ENCODE peak calls at places on chromosomes 13 and 19, in ten cellular contexts. Y is heart left ventricle; A is GM23248; S is MM.1S; L is lower lobe of right lung; G is small intestine; K is K562; D is heart right ventricle; B is SK-N-SH; P is naive thymus-derived CD4-positive, alpha-beta T cell. T is an unnamed sample.

GRCh38 chr19:48461982-48462655 is 6.7 kb downstream of the KCNJ14 start:
- DNase-seq in Y (no peak), A (no peak), S (no peak), L (no peak), G (no peak), K (peak; percentile 66), D (no peak), B (peak; percentile 74), P (no peak), T (no peak)

GRCh38 chr13:46321494-46322225 is 65.4 kb downstream of the RUBCNL start:
- DNase-seq in Y (peak; percentile 23), A (peak; percentile 79), S (peak; percentile 39), L (peak; percentile 57), G (peak; percentile 40), K (peak; percentile 43), D (peak; percentile 29), B (peak; percentile 52), P (peak; percentile 76), T (no peak)

GRCh38 chr13:91516799-91517198 is 118.4 kb downstream of the GPC5 start:
- DNase-seq in Y (no peak), A (no peak), S (no peak), L (no peak), G (no peak), K (no peak), D (no peak), B (no peak), P (no peak), T (no peak)

GRCh38 chr19:46958542-46958941 is 61.1 kb upstream of the NPAS1 start:
- DNase-seq in Y (no peak), A (peak; percentile 72), S (no peak), L (no peak), G (no peak), K (no peak), D (no peak), B (peak; percentile 67), P (no peak), T (no peak)

GRCh38 chr13:107681611-107682010 is 533.7 kb downstream of the LIG4 start:
- DNase-seq in Y (no peak), A (no peak), S (no peak), L (no peak), G (no peak), K (no peak), D (no peak), B (peak; percentile 8), P (no peak), T (no peak)

GRCh38 chr19:48470281-48470680 is 1.1 kb downstream of the CYTH2 start:
- DNase-seq in Y (no peak), A (no peak), S (no peak), L (no peak), G (no peak), K (no peak), D (no peak), B (no peak), P (no peak), T (no peak)

GRCh38 chr19:52099497-52100138 is 4.1 kb upstream of the ZNF841 start:
- DNase-seq in Y (no peak), A (no peak), S (no peak), L (no peak), G (no peak), K (no peak), D (no peak), B (no peak), P (no peak), T (no peak)

GRCh38 chr19:38563475-38563874 is 54.3 kb downstream of the MAP4K1 start:
- DNase-seq in Y (no peak), A (no peak), S (no peak), L (peak; percentile 10), G (no peak), K (no peak), D (no peak), B (no peak), P (no peak), T (no peak)

GRCh38 chr19:7159105-7159933 is 89.8 kb downstream of the ZNF557 start:
- DNase-seq in Y (peak; percentile 87), A (peak; percentile 99), S (no peak), L (no peak), G (no peak), K (no peak), D (peak; percentile 59), B (no peak), P (no peak), T (peak; percentile 81)

GRCh38 chr19:41367848-41368301 is 3.9 kb upstream of the B9D2 start:
- DNase-seq in Y (no peak), A (peak; percentile 94), S (no peak), L (no peak), G (peak; percentile 53), K (peak; percentile 45), D (no peak), B (no peak), P (no peak), T (no peak)

GRCh38 chr13:93328943-93329342 is 102.3 kb downstream of the GPC6 start:
- DNase-seq in Y (no peak), A (no peak), S (no peak), L (no peak), G (no peak), K (no peak), D (no peak), B (no peak), P (no peak), T (no peak)

GRCh38 chr13:29359181-29359580 is 236.3 kb downstream of the SLC7A1 start:
- DNase-seq in Y (no peak), A (no peak), S (no peak), L (no peak), G (no peak), K (no peak), D (no peak), B (no peak), P (no peak), T (no peak)

GRCh38 chr19:17234911-17235617 is 9.0 kb downstream of the OCEL1 start:
- DNase-seq in Y (no peak), A (peak; percentile 73), S (peak; percentile 66), L (peak; percentile 71), G (peak; percentile 64), K (peak; percentile 73), D (peak; percentile 50), B (peak; percentile 86), P (peak; percentile 43), T (no peak)

GRCh38 chr19:48498576-48498879 is 13.1 kb downstream of the LMTK3 start:
- DNase-seq in Y (no peak), A (no peak), S (no peak), L (no peak), G (no peak), K (no peak), D (no peak), B (peak; percentile 52), P (no peak), T (no peak)

DNA sequence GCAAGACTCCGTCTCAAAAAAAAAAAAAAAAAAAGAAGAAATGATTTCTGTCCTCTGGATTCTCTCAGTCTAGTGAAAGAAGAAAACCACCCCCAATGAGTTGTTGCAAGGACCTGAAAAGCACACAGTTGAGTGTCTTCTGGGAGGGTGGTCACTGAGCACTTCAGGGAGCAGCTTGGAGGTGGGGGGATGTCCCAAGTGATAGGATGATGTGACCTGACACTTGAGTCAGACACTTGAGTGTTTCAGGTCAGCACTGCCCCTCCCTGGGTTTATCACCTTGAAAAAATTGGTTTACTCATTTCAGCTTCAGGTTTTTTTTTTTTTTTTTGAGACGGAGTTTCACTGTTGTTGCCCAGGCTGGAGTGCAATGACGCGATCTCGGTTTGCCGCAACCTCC is 63.2 kb downstream of the ZNF823 start:
- DNase-seq in Y (no peak), A (no peak), S (no peak), L (no peak), G (no peak), K (no peak), D (no peak), B (no peak), P (no peak), T (no peak)
- H3K9me3 ChIP-seq in Y (no peaks in the 10 kb centered on the region), A (no peaks in the 10 kb centered on the region), S (no peaks in the 10 kb centered on the region), L (peaks cover 11% of the 10 kb centered on the region), G (no peaks in the 10 kb centered on the region), K (no peaks in the 10 kb centered on the region), D (peaks cover 10% of the 10 kb centered on the region), B (peaks cover 2% of the 10 kb centered on the region), P (peaks cover 3% of the 10 kb centered on the region), T (peaks cover 11% of the 10 kb centered on the region)

GRCh38 chr13:99433543-99434075 is 67.7 kb upstream of the TM9SF2 start:
- DNase-seq in Y (no peak), A (no peak), S (no peak), L (no peak), G (no peak), K (no peak), D (no peak), B (no peak), P (no peak), T (no peak)
- H3K27ac ChIP-seq in Y (no peak overlapping the region), A (peak overlapping the region; percentile 67), S (no peak overlapping the region), L (no peak overlapping the region), G (peak overlapping the region; percentile 72), K (peak overlapping the region; percentile 39), D (no peak overlapping the region), B (no peak overlapping the region), P (peak overlapping the region; percentile 83), T (no peak overlapping the region)

DNA sequence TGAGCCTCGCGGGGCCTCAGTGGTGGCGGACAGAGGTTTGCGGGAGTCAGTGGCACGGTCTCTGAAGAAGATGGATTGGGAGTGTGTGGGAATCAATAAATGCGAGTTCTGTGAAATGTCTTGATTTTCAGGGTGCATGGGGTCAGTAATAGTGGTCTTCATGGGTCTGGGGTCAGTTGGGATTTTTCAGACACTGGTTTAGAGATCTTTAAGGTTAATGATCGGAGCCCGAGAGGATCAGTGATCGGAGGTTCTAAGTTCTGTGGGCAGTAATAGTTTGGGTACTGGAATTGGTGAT is 377 bp downstream of the ZNF793 start:
- DNase-seq in Y (no peak), A (no peak), S (no peak), L (no peak), G (no peak), K (no peak), D (no peak), B (no peak), P (no peak), T (no peak)
- H3K4me3 ChIP-seq in Y (peak overlapping the region; percentile 66), A (peak overlapping the region; percentile 91), S (no peak overlapping the region), L (peak overlapping the region; percentile 57), G (peak overlapping the region; percentile 52), K (no peak overlapping the region), D (peak overlapping the region; percentile 87), B (peak overlapping the region; percentile 71), P (peak overlapping the region; percentile 83), T (peak overlapping the region; percentile 70)

DNA sequence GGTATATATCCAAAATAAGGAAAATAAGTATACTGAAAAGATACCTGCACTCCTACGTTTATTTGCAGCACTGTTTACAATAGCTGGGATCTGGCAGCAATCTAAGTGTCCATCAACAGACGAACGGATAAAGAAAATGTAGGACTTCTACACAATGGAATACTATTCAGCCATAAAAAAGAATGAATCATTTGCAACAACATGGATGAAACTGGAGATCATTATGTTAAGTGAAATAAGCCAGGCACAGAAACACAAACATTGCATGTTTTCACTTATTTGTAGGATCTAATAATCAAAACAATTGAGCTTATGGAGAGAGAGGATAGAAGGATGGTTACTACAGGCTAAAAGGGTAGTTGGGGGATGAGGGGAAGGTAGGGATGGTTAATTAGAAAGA is 494.0 kb downstream of the UQCRFS1 start:
- DNase-seq in Y (no peak), A (no peak), S (no peak), L (no peak), G (no peak), K (no peak), D (no peak), B (no peak), P (no peak), T (no peak)
- H3K9me3 ChIP-seq in Y (no peaks in the 10 kb centered on the region), A (no peaks in the 10 kb centered on the region), S (no peaks in the 10 kb centered on the region), L (no peaks in the 10 kb centered on the region), G (no peaks in the 10 kb centered on the region), K (peaks cover 2% of the 10 kb centered on the region), D (no peaks in the 10 kb centered on the region), B (no peaks in the 10 kb centered on the region), P (no peaks in the 10 kb centered on the region), T (no peaks in the 10 kb centered on the region)